ENCODE peak calls at places on chromosomes 2 and 18, in four cellular contexts. W, Z, C and J are unnamed samples.

GRCh38 chr18:75395137-75395536 is 32.4 kb downstream of the SMIM21 start:
- DNase-seq in C (no peak), Z (no peak), W (no peak), J (no peak)

GRCh38 chr2:224084266-224084892 is 45.3 kb upstream of the SERPINE2 start:
- DNase-seq in W (no peak), C (no peak), Z (no peak), J (no peak)

GRCh38 chr2:162125138-162125537 is 26.9 kb downstream of the GCG start:
- DNase-seq in C (no peak), Z (no peak), W (no peak), J (no peak)

GRCh38 chr2:233498126-233498525 is 68.5 kb downstream of the USP40 start:
- DNase-seq in Z (no peak), C (no peak), W (no peak), J (no peak)

GRCh38 chr2:69238449-69239031 is 148.5 kb downstream of the GFPT1 start:
- DNase-seq in W (no peak), C (no peak), Z (peak), J (no peak)

GRCh38 chr18:13270279-13270911 is 51.8 kb downstream of the LDLRAD4 start:
- DNase-seq in W (no peak), Z (no peak), C (no peak), J (no peak)

GRCh38 chr2:33289961-33290360 is 186.5 kb upstream of the RASGRP3 start:
- DNase-seq in W (no peak), C (no peak), Z (no peak), J (no peak)

GRCh38 chr2:38947241-38948239 is 57.9 kb downstream of the ARHGEF33 start:
- DNase-seq in Z (peak), C (peak), W (peak), J (no peak)

GRCh38 chr2:209208211-209208610 is 215.6 kb upstream of the MAP2 start:
- DNase-seq in C (peak), W (no peak), Z (no peak), J (no peak)

GRCh38 chr2:102345329-102345920 is 10.2 kb upstream of the IL18R1 start:
- DNase-seq in C (no peak), Z (no peak), W (no peak), J (no peak)

GRCh38 chr2:120779781-120780283 is 44.2 kb downstream of the GLI2 start:
- DNase-seq in C (no peak), Z (peak), W (no peak), J (no peak)
- TF ChIP-seq CTCF in C (no peak), Z (peak), W (no peak), J (no peak)

GRCh38 chr2:177346192-177346591 is 46.4 kb upstream of the AGPS start:
- DNase-seq in W (no peak), C (no peak), Z (no peak), J (no peak)

GRCh38 chr2:177342736-177343135 is 49.8 kb upstream of the AGPS start:
- DNase-seq in C (no peak), Z (no peak), W (no peak), J (no peak)

GRCh38 chr2:177347570-177347969 is 45.0 kb upstream of the AGPS start:
- DNase-seq in C (no peak), Z (no peak), W (no peak), J (no peak)

GRCh38 chr2:177343773-177344172 is 48.8 kb upstream of the AGPS start:
- DNase-seq in C (no peak), Z (no peak), W (no peak), J (no peak)

GRCh38 chr2:177344316-177344715 is 48.3 kb upstream of the AGPS start:
- DNase-seq in C (no peak), W (no peak), Z (no peak), J (no peak)
- TF ChIP-seq CTCF in C (no peak), W (no peak), Z (no peak), J (no peak)

GRCh38 chr2:105181282-105181681 is 60.3 kb upstream of the GPR45 start:
- DNase-seq in W (no peak), C (no peak), Z (no peak), J (no peak)

GRCh38 chr2:105177546-105178254 is 63.8 kb upstream of the GPR45 start:
- DNase-seq in W (no peak), C (no peak), Z (no peak), J (no peak)

GRCh38 chr2:105180491-105180972 is 61.0 kb upstream of the GPR45 start:
- DNase-seq in W (no peak), C (no peak), Z (no peak), J (no peak)

GRCh38 chr2:105177008-105177407 is 64.5 kb upstream of the GPR45 start:
- DNase-seq in Z (no peak), W (no peak), C (no peak), J (no peak)

DNA sequence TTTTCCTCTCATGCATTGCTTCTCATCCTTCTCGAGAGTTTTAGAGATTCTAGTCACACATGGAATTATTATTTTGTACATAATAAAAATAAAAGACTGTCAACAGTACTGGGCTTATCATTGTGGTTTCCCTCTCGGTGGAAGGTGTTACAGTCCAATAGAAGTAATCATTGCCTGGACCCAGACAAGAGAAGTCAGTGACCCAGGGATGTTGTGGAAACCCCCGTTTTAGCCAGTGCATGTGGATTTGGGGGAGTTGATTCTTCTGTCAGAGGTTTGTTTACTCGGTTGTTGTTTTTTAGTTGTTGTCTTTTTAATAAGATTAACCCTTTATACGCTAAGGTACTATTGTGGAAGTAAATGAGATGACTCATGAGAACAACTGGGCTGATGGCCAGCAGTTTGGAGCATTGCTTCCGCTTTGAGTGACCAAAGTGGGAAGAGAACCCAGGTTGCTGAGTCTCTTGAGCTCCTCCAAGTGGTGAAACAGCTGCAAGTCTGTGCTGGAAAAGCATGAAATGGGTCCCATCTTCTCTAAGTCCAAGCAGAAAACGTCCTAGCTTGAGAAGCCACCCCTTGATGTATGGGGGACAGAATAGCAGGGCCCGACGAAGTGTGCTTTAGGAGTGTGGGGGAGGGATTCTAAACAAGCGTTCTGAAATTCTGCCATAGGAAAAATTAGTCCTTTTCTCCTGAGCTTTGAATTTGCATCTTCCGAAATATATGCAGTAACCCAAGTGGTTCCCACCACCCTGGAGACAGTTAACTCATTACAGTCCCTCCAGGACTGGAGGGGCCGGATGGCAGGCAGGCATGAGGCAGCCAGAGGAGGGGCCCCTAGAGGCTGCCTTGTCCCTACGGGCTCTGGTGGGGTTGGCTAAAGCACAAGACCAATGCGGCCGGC is 61.8 kb upstream of the GPR45 start:
- DNase-seq in C (peak), Z (peak), W (no peak), J (no peak)
- TF ChIP-seq CTCF in C (peak), Z (peak), W (peak), J (peak)

DNA sequence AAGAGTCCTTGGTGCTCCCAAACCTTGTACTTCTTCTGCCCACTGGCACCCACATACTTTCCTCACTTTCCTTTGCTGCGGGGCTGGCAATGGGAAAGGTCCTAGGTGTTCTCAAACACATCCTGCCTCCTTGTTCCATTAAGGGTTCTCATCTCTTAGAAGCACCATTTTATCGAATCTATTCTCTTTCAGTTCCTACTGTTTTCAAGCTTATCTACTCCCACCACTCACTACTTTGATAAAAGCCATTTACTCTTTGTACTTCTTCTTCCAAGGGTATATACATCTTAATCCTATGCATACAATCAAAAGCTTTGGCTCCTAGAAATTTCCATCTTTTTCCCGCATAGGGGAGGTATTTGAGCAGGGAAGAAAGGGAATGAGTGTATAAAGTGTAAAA is 77.1 kb upstream of the LRRTM1 start:
- DNase-seq in W (no peak), C (no peak), Z (no peak), J (no peak)
- TF ChIP-seq CTCF in W (no peak), C (no peak), Z (no peak), J (no peak)

DNA sequence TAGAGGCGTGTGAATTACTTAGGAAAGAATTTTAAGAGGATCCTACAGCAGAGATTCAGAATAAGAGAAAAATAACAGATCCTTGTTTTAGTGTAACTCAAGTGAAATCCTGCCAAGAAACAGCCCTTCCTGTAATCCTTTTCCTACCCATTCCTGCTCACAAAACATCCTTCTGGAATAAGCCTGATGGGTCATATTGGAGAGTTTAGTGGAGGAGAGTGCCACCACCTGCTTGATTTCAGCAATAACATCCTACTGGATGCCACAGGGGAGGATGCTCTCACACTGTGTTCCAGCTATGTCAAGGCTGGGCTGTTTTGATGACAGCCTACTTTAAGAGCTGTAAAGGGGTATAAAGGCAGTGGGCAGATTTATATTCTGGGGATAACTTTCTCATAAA is 54.8 kb upstream of the CCDC178 start:
- DNase-seq in W (no peak), C (peak), Z (peak), J (no peak)
- TF ChIP-seq CTCF in W (peak), C (no peak), Z (peak), J (peak)

DNA sequence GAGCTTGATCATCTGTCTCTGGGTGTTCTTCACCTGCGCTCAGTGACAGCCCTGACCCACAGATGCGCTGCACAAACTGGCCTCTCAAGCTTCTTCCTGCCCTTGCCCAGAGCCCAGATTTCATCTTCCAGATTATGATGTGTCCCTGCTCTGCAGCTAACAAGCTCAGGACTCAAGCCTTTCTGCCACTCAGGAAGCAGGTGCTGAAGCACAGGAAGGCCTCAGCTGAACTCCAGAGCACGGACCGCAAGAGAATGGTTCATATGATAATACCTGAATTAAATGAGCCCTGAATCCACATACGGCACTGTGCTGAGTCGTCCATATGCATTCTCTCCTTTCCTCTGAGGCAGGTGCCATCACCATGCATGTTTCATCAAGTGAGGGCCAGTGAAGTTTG is 3.8 kb downstream of the CD207 start:
- DNase-seq in Z (no peak), W (no peak), C (no peak), J (no peak)
- TF ChIP-seq CTCF in Z (no peak), W (no peak), C (no peak), J (no peak)

DNA sequence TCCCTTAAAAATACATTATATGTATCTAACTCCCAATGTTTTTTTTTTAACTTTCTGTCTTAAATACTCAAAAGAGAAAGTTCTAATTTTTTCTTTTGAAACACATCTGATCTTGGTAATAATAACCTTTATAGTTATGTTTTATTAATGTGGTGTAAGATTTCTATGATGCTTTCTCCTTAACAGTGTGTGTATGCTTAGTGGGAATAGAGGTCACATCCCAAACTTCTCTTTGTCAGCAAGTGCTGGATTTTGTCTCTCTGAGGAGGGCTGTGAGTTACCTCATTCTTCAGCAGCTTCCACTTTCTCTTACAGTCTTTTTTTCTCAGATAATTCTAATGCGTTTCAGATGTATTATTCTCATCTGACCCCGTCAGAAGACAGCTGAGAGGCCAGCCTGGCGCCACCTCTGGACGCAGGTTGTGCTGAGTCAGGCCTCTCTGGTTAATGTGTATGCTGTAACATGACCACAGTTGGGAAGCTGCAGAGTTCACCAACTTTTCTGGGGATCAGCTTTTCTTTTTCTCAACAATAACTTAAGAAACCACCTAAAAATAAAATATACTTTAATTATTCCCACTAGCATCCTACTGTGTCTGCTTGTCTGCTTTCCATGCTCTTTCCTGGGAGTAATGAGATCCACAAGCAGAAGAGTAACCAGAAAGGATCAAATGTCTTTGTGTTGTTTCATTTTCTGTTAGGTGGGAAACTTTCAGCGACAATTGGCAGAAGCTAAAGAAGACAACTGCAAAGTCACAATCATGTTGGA is 79.5 kb downstream of the CCDC150 start:
- DNase-seq in C (peak), W (peak), Z (peak), J (peak)
- TF ChIP-seq CTCF in C (no peak), W (peak), Z (peak), J (peak)